ENCODE peak calls at places on chromosome 17, in nine cellular contexts. V is HAP-1; B is HCT116; A is HL-60; R is BE2C; C is CD8-positive, alpha-beta memory T cell; I is GM12865; J is PC-3; K is GM12878. W is an unnamed sample.

GRCh38 chr17:13302983-13303382 is 285.2 kb upstream of the ELAC2 start:
- DNase-seq in C (no peak), I (no peak), K (no peak), B (no peak), J (no peak), A (no peak), R (no peak), V (no peak), W (no peak)

GRCh38 chr17:81991684-81992513 is 14.5 kb downstream of the ASPSCR1 start:
- DNase-seq in K (no peak), J (peak; percentile 86), A (no peak), I (no peak), R (peak; percentile 91), C (no peak), B (no peak), V (peak; percentile 55), W (peak; percentile 97)

GRCh38 chr17:38798614-38799500 is 499 bp downstream of the PIP4K2B start:
- DNase-seq in C (peak; percentile 64), B (no peak), R (no peak), A (peak; percentile 66), J (peak; percentile 18), V (no peak), K (no peak), I (peak; percentile 70), W (peak; percentile 45)

GRCh38 chr17:29292071-29292991 is 1.6 kb downstream of the NUFIP2 start:
- DNase-seq in C (peak; percentile 65), R (peak; percentile 24), B (no peak), V (peak; percentile 57), A (no peak), I (peak; percentile 57), J (peak; percentile 4), K (no peak), W (peak; percentile 69)

GRCh38 chr17:11514981-11515680 is 83.1 kb upstream of the DNAH9 start:
- DNase-seq in I (no peak), J (no peak), K (no peak), V (no peak), C (no peak), B (no peak), A (no peak), R (no peak), W (no peak)

GRCh38 chr17:69179227-69179952 is 37.7 kb upstream of the ABCA6 start:
- DNase-seq in B (no peak), R (no peak), V (no peak), C (no peak), K (no peak), J (no peak), A (no peak), I (peak; percentile 8), W (no peak)

GRCh38 chr17:82351713-82352488 is 7.1 kb upstream of the TEX19 start:
- DNase-seq in J (peak; percentile 91), I (peak; percentile 94), C (peak; percentile 75), A (peak; percentile 58), R (peak; percentile 92), V (peak; percentile 91), K (no peak), B (peak; percentile 91), W (peak; percentile 96)

GRCh38 chr17:21285164-21286065 is 904 bp downstream of the MAP2K3 start:
- DNase-seq in R (no peak), C (peak; percentile 25), B (no peak), A (no peak), K (no peak), V (peak; percentile 38), J (peak; percentile 55), I (peak; percentile 41), W (no peak)

GRCh38 chr17:39196820-39197331 is 593 bp downstream of the CACNB1 start:
- DNase-seq in B (no peak), I (peak; percentile 70), A (no peak), C (no peak), J (peak; percentile 35), R (peak; percentile 32), K (no peak), V (peak; percentile 46), W (peak; percentile 71)

GRCh38 chr17:18004345-18004744 is 31.7 kb downstream of the DRC3 start:
- DNase-seq in C (no peak), K (no peak), A (no peak), R (no peak), B (no peak), J (peak; percentile 43), I (no peak), V (no peak), W (no peak)

GRCh38 chr17:79927688-79928501 is 88.7 kb upstream of the CBX4 start:
- DNase-seq in V (no peak), K (no peak), J (no peak), R (no peak), B (no peak), C (no peak), A (no peak), I (no peak), W (no peak)

GRCh38 chr17:42407289-42407836 is 15.7 kb downstream of the CAVIN1 start:
- DNase-seq in B (no peak), V (peak; percentile 58), J (no peak), I (peak; percentile 76), A (no peak), K (no peak), C (peak; percentile 54), R (peak; percentile 67), W (peak; percentile 75)

GRCh38 chr17:62871291-62871690 is 63.2 kb upstream of the MARCHF10 start:
- DNase-seq in I (no peak), C (no peak), K (no peak), J (no peak), B (no peak), R (no peak), A (no peak), V (no peak), W (no peak)

GRCh38 chr17:30477758-30478115 is 529 bp downstream of the GOSR1 start:
- DNase-seq in R (no peak), A (peak; percentile 45), B (no peak), J (no peak), C (peak; percentile 40), K (no peak), I (peak; percentile 46), V (no peak), W (no peak)

GRCh38 chr17:28293994-28294393 is 25.0 kb upstream of the TMEM97 start:
- DNase-seq in C (no peak), J (no peak), B (no peak), A (no peak), V (no peak), R (no peak), I (no peak), K (no peak), W (no peak)

GRCh38 chr17:61469474-61469873 is 17.3 kb downstream of the TBX4 start:
- DNase-seq in B (no peak), J (no peak), I (no peak), C (no peak), V (no peak), R (no peak), A (no peak), K (no peak), W (no peak)

GRCh38 chr17:61467416-61468262 is 15.4 kb downstream of the TBX4 start:
- DNase-seq in R (peak; percentile 63), J (peak; percentile 59), I (peak; percentile 16), K (no peak), A (no peak), C (no peak), B (peak; percentile 59), V (peak; percentile 67), W (peak; percentile 77)

GRCh38 chr17:61466246-61466645 is 14.0 kb downstream of the TBX4 start:
- DNase-seq in A (no peak), K (no peak), I (no peak), V (no peak), B (no peak), R (no peak), C (no peak), J (no peak), W (no peak)

GRCh38 chr17:61469949-61470348 is 17.7 kb downstream of the TBX4 start:
- DNase-seq in K (no peak), A (no peak), V (no peak), I (no peak), J (no peak), R (no peak), C (no peak), B (no peak), W (no peak)

GRCh38 chr17:61468263-61468907 is 16.2 kb downstream of the TBX4 start:
- DNase-seq in I (no peak), R (no peak), K (no peak), A (no peak), B (no peak), J (peak; percentile 21), C (no peak), V (no peak), W (no peak)
- H3K4me3 ChIP-seq in I (no peak overlapping the region), R (no peak overlapping the region), K (no peak overlapping the region), A (no peak overlapping the region), B (no peak overlapping the region), J (no peak overlapping the region), C (no peak overlapping the region), V (no peak overlapping the region), W (no peak overlapping the region)

DNA sequence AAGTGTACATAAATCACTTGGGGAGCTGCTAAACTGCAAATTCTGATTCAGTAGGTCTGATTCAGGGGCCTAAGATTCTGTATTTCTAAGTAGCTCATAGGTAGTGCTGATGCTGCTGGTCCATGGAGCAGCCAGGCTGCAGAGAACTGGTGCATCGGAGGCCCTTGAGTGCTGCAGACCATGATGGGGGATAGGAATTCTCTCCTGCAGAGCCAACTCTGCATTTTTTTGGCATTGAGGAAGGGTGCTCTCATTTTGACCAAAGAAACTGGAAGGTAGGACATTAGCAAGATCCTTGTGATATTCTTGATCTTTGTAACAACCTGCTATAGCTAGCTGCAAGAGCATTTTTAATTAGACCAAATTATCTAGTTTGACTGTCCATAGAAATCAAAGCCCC is 4.7 kb downstream of the HOXB2 start:
- DNase-seq in B (no peak), R (no peak), C (no peak), A (no peak), I (no peak), K (no peak), J (no peak), V (no peak), W (no peak)
- H3K4me3 ChIP-seq in B (no peak overlapping the region), R (no peak overlapping the region), C (no peak overlapping the region), A (no peak overlapping the region), I (no peak overlapping the region), K (no peak overlapping the region), J (no peak overlapping the region), V (no peak overlapping the region), W (no peak overlapping the region)

DNA sequence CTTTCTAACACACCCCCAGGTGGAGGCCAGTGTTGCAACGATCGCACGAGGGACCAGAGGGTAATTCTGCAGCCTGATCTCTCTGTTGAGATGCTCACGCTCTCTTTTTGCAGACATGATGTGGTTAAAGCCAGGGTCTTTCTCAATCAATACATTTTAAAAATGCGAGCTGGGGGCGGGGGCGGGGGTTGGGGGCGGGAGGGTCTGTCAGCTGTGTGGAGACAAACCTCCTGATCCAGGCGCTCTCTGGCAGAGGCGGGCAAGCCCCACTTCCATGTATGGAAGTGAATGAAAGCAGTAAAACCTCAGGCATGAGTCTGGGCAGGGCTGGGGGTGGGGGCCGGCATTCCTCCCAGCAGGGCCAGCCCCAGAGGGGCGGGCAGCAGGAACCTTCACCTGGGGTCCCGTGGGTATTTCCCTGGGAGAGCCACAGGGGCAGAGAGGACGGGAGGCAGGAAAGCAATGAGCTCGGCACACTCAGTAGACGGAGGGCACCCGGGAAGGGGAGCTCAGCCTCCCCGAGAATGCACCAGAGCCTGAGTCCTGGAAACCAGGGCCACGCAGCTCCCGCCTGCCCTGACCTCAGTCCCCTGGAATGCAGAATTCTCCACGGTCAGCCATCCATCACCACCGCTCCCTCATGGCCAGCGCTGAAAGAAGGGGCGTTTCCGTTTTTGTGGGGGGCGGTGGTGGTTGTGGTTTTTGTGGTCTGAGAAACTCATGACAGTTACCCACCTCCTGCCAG is 28.0 kb downstream of the NXN start:
- DNase-seq in R (no peak), C (no peak), V (peak; percentile 70), J (peak; percentile 42), K (no peak), B (no peak), A (peak; percentile 2), I (no peak), W (peak; percentile 88)
- H3K4me3 ChIP-seq in R (no peak overlapping the region), C (no peak overlapping the region), V (no peak overlapping the region), J (peak overlapping the region; percentile 56), K (no peak overlapping the region), B (no peak overlapping the region), A (no peak overlapping the region), I (no peak overlapping the region), W (peak overlapping the region; percentile 48)

GRCh38 chr17:74742978-74743545 is 5.4 kb upstream of the NHERF1 start:
- DNase-seq in K (no peak), B (no peak), R (no peak), V (no peak), I (no peak), J (no peak), A (no peak), C (no peak), W (no peak)
- H3K4me3 ChIP-seq in K (no peak overlapping the region), B (no peak overlapping the region), R (no peak overlapping the region), V (no peak overlapping the region), I (no peak overlapping the region), J (no peak overlapping the region), A (no peak overlapping the region), C (peak overlapping the region; percentile 20), W (no peak overlapping the region)

W was measured in SJCRH30.